ENCODE peak calls at places on chromosomes 5 and 9, in six cellular contexts. L is right cardiac atrium; G is esophagus squamous epithelium; Y is lower lobe of right lung; N is A549; T is CD4-positive, alpha-beta T cell. P is an unnamed sample.
A peak's percentile ranks its signal among the peaks of the same experiment; 100 is the strongest.

GRCh38 chr9:89384783-89385182 is 66.5 kb downstream of the SECISBP2 start:
- DNase-seq in L (no peak), G (no peak), Y (no peak), N (no peak), T (no peak), P (no peak)

GRCh38 chr5:160001457-160001856 is 7.5 kb upstream of the TTC1 start:
- DNase-seq in L (no peak), G (no peak), Y (no peak), N (no peak), T (no peak), P (no peak)

GRCh38 chr5:151925396-151925750 is 722 bp upstream of the GLRA1 start:
- DNase-seq in L (no peak), G (no peak), Y (no peak), N (no peak), T (no peak), P (no peak)

GRCh38 chr9:128085852-128086409 is 17.9 kb downstream of the SLC25A25 start:
- DNase-seq in L (no peak), G (no peak), Y (peak; percentile 25), N (no peak), T (no peak), P (no peak)

GRCh38 chr5:130955041-130955440 is 210.0 kb downstream of the HINT1 start:
- DNase-seq in L (no peak), G (no peak), Y (no peak), N (no peak), T (no peak), P (no peak)

GRCh38 chr5:73066466-73066865 is 53.9 kb upstream of the TMEM171 start:
- DNase-seq in L (no peak), G (no peak), Y (no peak), N (no peak), T (no peak), P (no peak)

GRCh38 chr9:124011460-124012301 is at the start of gene LHX2:
- DNase-seq in L (peak; percentile 90), G (no peak), Y (no peak), N (peak; percentile 81), T (no peak), P (no peak)

GRCh38 chr9:4356306-4356705 is 56.4 kb upstream of the GLIS3 start:
- DNase-seq in L (no peak), G (no peak), Y (no peak), N (no peak), T (no peak), P (no peak)

GRCh38 chr5:86716121-86716520 is 98.4 kb downstream of the COX7C start:
- DNase-seq in L (no peak), G (no peak), Y (no peak), N (no peak), T (no peak), P (no peak)

GRCh38 chr5:121399879-121400278 is 451.8 kb upstream of the FTMT start:
- DNase-seq in L (no peak), G (no peak), Y (no peak), N (no peak), T (no peak), P (no peak)

GRCh38 chr9:84136119-84136868 is 155.7 kb downstream of the RMI1 start:
- DNase-seq in L (no peak), G (no peak), Y (no peak), N (peak; percentile 60), T (no peak), P (no peak)

GRCh38 chr9:95552814-95553546 is 36.2 kb upstream of the PTCH1 start:
- DNase-seq in L (peak; percentile 82), G (no peak), Y (no peak), N (no peak), T (no peak), P (no peak)

GRCh38 chr5:174454464-174454863 is 269.9 kb upstream of the MSX2 start:
- DNase-seq in L (no peak), G (no peak), Y (no peak), N (no peak), T (no peak), P (no peak)

GRCh38 chr9:2116073-2116472 is 100.9 kb downstream of the SMARCA2 start:
- DNase-seq in L (no peak), G (no peak), Y (no peak), N (peak; percentile 23), T (no peak), P (no peak)

GRCh38 chr5:107630184-107630583 is 40.6 kb downstream of the EFNA5 start:
- DNase-seq in L (no peak), G (no peak), Y (no peak), N (no peak), T (no peak), P (no peak)

GRCh38 chr9:83935276-83935890 is 14.2 kb upstream of the KIF27 start:
- DNase-seq in L (no peak), G (no peak), Y (no peak), N (no peak), T (no peak), P (no peak)

GRCh38 chr5:39794511-39794910 is 369.7 kb upstream of the DAB2 start:
- DNase-seq in L (no peak), G (no peak), Y (no peak), N (no peak), T (no peak), P (no peak)

GRCh38 chr9:98912450-98912849 is 31.3 kb upstream of the COL15A1 start:
- DNase-seq in L (no peak), G (no peak), Y (no peak), N (no peak), T (no peak), P (no peak)

GRCh38 chr5:30502277-30502676 is 691.2 kb upstream of the CDH6 start:
- DNase-seq in L (no peak), G (no peak), Y (no peak), N (no peak), T (no peak), P (no peak)

GRCh38 chr9:79974806-79975422 is 403.1 kb downstream of the TLE4 start:
- DNase-seq in L (no peak), G (no peak), Y (no peak), N (no peak), T (no peak), P (no peak)

GRCh38 chr5:94274684-94275083 is 343.7 kb downstream of the KIAA0825 start:
- DNase-seq in L (no peak), G (no peak), Y (no peak), N (no peak), T (no peak), P (no peak)

GRCh38 chr5:170633235-170634041 is 129.6 kb downstream of the KCNIP1 start:
- DNase-seq in L (peak; percentile 68), G (no peak), Y (no peak), N (peak; percentile 77), T (no peak), P (peak; percentile 17)

GRCh38 chr9:81687521-81688261 is 1.7 kb downstream of the TLE1 start:
- DNase-seq in L (peak; percentile 72), G (no peak), Y (peak; percentile 63), N (peak; percentile 24), T (no peak), P (no peak)

GRCh38 chr9:108599571-108599970 is 256.2 kb downstream of the ACTL7B start:
- DNase-seq in L (no peak), G (no peak), Y (no peak), N (no peak), T (no peak), P (no peak)

GRCh38 chr9:20236676-20237075 is 385.6 kb downstream of the MLLT3 start:
- DNase-seq in L (no peak), G (no peak), Y (no peak), N (no peak), T (no peak), P (no peak)

GRCh38 chr5:67038817-67039603 is 157.6 kb downstream of the CD180 start:
- DNase-seq in L (no peak), G (no peak), Y (no peak), N (no peak), T (no peak), P (no peak)

GRCh38 chr5:149775785-149776184 is 45.7 kb downstream of the PPARGC1B start:
- DNase-seq in L (no peak), G (no peak), Y (no peak), N (peak; percentile 40), T (no peak), P (no peak)
- H3K9me3 ChIP-seq in L (no peaks in the 10 kb centered on the region), G (no peaks in the 10 kb centered on the region), Y (peaks cover 9% of the 10 kb centered on the region), N (no peaks in the 10 kb centered on the region), T (peaks cover 14% of the 10 kb centered on the region), P (peaks cover 9% of the 10 kb centered on the region)

GRCh38 chr9:22227986-22228385 is 218.6 kb upstream of the DMRTA1 start:
- DNase-seq in L (no peak), G (no peak), Y (no peak), N (no peak), T (no peak), P (no peak)
- H3K9me3 ChIP-seq in L (no peaks in the 10 kb centered on the region), G (no peaks in the 10 kb centered on the region), Y (no peaks in the 10 kb centered on the region), N (peaks cover 58% of the 10 kb centered on the region), T (no peaks in the 10 kb centered on the region), P (peaks cover 6% of the 10 kb centered on the region)

GRCh38 chr5:42429694-42430093 is 6.5 kb downstream of the GHR start:
- DNase-seq in L (no peak), G (no peak), Y (no peak), N (no peak), T (no peak), P (no peak)

GRCh38 chr5:42423285-42424152 is at the start of gene GHR:
- DNase-seq in L (peak; percentile 93), G (no peak), Y (peak; percentile 79), N (peak; percentile 69), T (no peak), P (peak; percentile 59)

GRCh38 chr5:42426036-42426435 is 2.8 kb downstream of the GHR start:
- DNase-seq in L (no peak), G (no peak), Y (no peak), N (no peak), T (no peak), P (no peak)
- H3K9me3 ChIP-seq in L (no peaks in the 10 kb centered on the region), G (no peaks in the 10 kb centered on the region), Y (no peaks in the 10 kb centered on the region), N (no peaks in the 10 kb centered on the region), T (no peaks in the 10 kb centered on the region), P (no peaks in the 10 kb centered on the region)

DNA sequence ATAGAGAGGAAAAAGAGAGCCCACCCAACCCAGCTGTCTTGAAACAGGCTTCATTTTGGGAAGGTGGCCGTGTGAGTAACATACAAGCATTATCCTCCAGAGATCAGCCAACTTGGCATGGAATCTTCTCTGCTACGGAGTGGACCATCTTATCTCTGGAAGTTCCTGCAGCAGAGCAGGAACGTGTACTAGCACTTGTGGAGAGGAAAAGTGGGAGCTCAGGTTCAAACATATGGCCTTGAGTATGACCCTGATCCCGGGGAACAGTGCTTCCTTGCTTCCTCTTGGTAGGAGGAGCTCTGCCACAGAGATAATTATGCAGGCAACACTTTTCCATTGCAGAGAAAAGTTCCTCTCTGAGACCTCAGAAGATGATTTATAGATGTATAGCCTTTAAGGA is 490.4 kb upstream of the ACO1 start:
- DNase-seq in L (no peak), G (no peak), Y (no peak), N (no peak), T (no peak), P (no peak)
- H3K9me3 ChIP-seq in L (no peaks in the 10 kb centered on the region), G (no peaks in the 10 kb centered on the region), Y (no peaks in the 10 kb centered on the region), N (no peaks in the 10 kb centered on the region), T (no peaks in the 10 kb centered on the region), P (no peaks in the 10 kb centered on the region)